ENCODE peak calls at places on chromosome 13, in nine cellular contexts. Z, T, L, I, D, J, Y, X and A are unnamed samples.

GRCh38 chr13:36453518-36453917 is 21.2 kb downstream of the CCNA1 start:
- DNase-seq in Z (no peak), T (no peak), L (no peak), I (no peak), D (no peak), J (no peak), Y (no peak), X (no peak), A (no peak)

GRCh38 chr13:24540236-24541126 is 27.9 kb upstream of the PARP4 start:
- DNase-seq in Z (no peak), T (peak), L (no peak), I (no peak), D (no peak), J (no peak), Y (no peak), X (peak), A (no peak)

GRCh38 chr13:37656247-37656940 is 57.8 kb upstream of the POSTN start:
- DNase-seq in Z (peak), T (no peak), L (no peak), I (no peak), D (no peak), J (no peak), Y (no peak), X (peak), A (peak)

GRCh38 chr13:97659602-97660001 is 225.6 kb downstream of the RAP2A start:
- DNase-seq in Z (no peak), T (no peak), L (no peak), I (no peak), D (peak), J (peak), Y (no peak), X (peak), A (no peak)

GRCh38 chr13:24165746-24166145 is 5.2 kb downstream of the SPATA13 start:
- DNase-seq in Z (no peak), T (no peak), L (no peak), I (no peak), D (no peak), J (no peak), Y (no peak), X (no peak), A (no peak)

GRCh38 chr13:105918842-105919741 is 616.4 kb downstream of the EFNB2 start:
- DNase-seq in Z (peak), T (no peak), L (no peak), I (no peak), D (no peak), J (peak), Y (no peak), X (peak), A (peak)

GRCh38 chr13:52109096-52109495 is 19.8 kb downstream of the NEK5 start:
- DNase-seq in Z (no peak), T (no peak), L (no peak), I (no peak), D (no peak), J (no peak), Y (no peak), X (no peak), A (no peak)

GRCh38 chr13:50589651-50590054 is 253.8 kb downstream of the DLEU7 start:
- DNase-seq in Z (peak), T (no peak), L (no peak), I (no peak), D (no peak), J (no peak), Y (no peak), X (peak), A (peak)